ENCODE peak calls at places on chromosomes 1 and 21, in ten cellular contexts. One of them, this sample, is unnamed.

GRCh38 chr1:101960164-101960563 is 36.6 kb downstream of the OLFM3 start:
- DNase-seq in CD4-positive, alpha-beta T cell: no peak
- DNase-seq in body of pancreas: no peak
- DNase-seq in ovary: no peak
- DNase-seq in IMR-90: no peak
- DNase-seq in PC-9: no peak
- DNase-seq in cardiac fibroblast: no peak
- DNase-seq in AG09309: no peak
- DNase-seq in fibroblast of lung: no peak
- DNase-seq in GM10248: no peak
- DNase-seq in this sample: no peak

GRCh38 chr1:205950280-205950679 is 7.0 kb upstream of the SLC26A9 start:
- DNase-seq in body of pancreas: peak
- DNase-seq in fibroblast of lung: peak
- DNase-seq in PC-9: no peak
- DNase-seq in IMR-90: peak
- DNase-seq in cardiac fibroblast: peak
- DNase-seq in GM10248: no peak
- DNase-seq in AG09309: no peak
- DNase-seq in ovary: no peak
- DNase-seq in CD4-positive, alpha-beta T cell: no peak
- DNase-seq in this sample: no peak

GRCh38 chr21:35138665-35139381 is 89.7 kb upstream of the RUNX1 start:
- DNase-seq in CD4-positive, alpha-beta T cell: peak
- DNase-seq in cardiac fibroblast: peak
- DNase-seq in GM10248: peak
- DNase-seq in IMR-90: peak
- DNase-seq in AG09309: no peak
- DNase-seq in PC-9: peak
- DNase-seq in body of pancreas: no peak
- DNase-seq in ovary: no peak
- DNase-seq in fibroblast of lung: peak
- DNase-seq in this sample: no peak

GRCh38 chr1:71047635-71048607 is at the start of gene PTGER3:
- DNase-seq in AG09309: no peak
- DNase-seq in PC-9: no peak
- DNase-seq in cardiac fibroblast: no peak
- DNase-seq in fibroblast of lung: no peak
- DNase-seq in CD4-positive, alpha-beta T cell: peak
- DNase-seq in GM10248: peak
- DNase-seq in ovary: no peak
- DNase-seq in body of pancreas: peak
- DNase-seq in IMR-90: no peak
- DNase-seq in this sample: no peak

GRCh38 chr1:32816676-32817158 is 441 bp downstream of the YARS1 start:
- DNase-seq in cardiac fibroblast: peak
- DNase-seq in fibroblast of lung: peak
- DNase-seq in CD4-positive, alpha-beta T cell: no peak
- DNase-seq in ovary: no peak
- DNase-seq in PC-9: no peak
- DNase-seq in IMR-90: peak
- DNase-seq in GM10248: no peak
- DNase-seq in body of pancreas: no peak
- DNase-seq in AG09309: no peak
- DNase-seq in this sample: no peak

GRCh38 chr1:154329152-154329521 is 3.8 kb downstream of the ATP8B2 start:
- DNase-seq in GM10248: no peak
- DNase-seq in body of pancreas: no peak
- DNase-seq in cardiac fibroblast: no peak
- DNase-seq in PC-9: no peak
- DNase-seq in IMR-90: no peak
- DNase-seq in fibroblast of lung: peak
- DNase-seq in AG09309: no peak
- DNase-seq in CD4-positive, alpha-beta T cell: no peak
- DNase-seq in ovary: no peak
- DNase-seq in this sample: no peak

GRCh38 chr1:158043232-158043631 is 49.8 kb downstream of the KIRREL1 start:
- DNase-seq in GM10248: no peak
- DNase-seq in IMR-90: no peak
- DNase-seq in cardiac fibroblast: peak
- DNase-seq in body of pancreas: no peak
- DNase-seq in CD4-positive, alpha-beta T cell: no peak
- DNase-seq in AG09309: no peak
- DNase-seq in fibroblast of lung: no peak
- DNase-seq in PC-9: no peak
- DNase-seq in ovary: no peak
- DNase-seq in this sample: no peak

GRCh38 chr1:20107767-20108166 is 11.6 kb downstream of the PLA2G2D start:
- DNase-seq in PC-9: no peak
- DNase-seq in GM10248: no peak
- DNase-seq in body of pancreas: no peak
- DNase-seq in ovary: no peak
- DNase-seq in CD4-positive, alpha-beta T cell: no peak
- DNase-seq in fibroblast of lung: peak
- DNase-seq in AG09309: no peak
- DNase-seq in cardiac fibroblast: no peak
- DNase-seq in IMR-90: no peak
- DNase-seq in this sample: no peak

GRCh38 chr1:2528016-2528415 is 1.6 kb upstream of the PANK4 start:
- DNase-seq in PC-9: no peak
- DNase-seq in IMR-90: no peak
- DNase-seq in fibroblast of lung: no peak
- DNase-seq in GM10248: no peak
- DNase-seq in AG09309: no peak
- DNase-seq in body of pancreas: peak
- DNase-seq in cardiac fibroblast: no peak
- DNase-seq in ovary: no peak
- DNase-seq in CD4-positive, alpha-beta T cell: no peak
- DNase-seq in this sample: no peak

GRCh38 chr1:2526824-2527552 is 592 bp upstream of the PANK4 start:
- DNase-seq in GM10248: peak
- DNase-seq in cardiac fibroblast: peak
- DNase-seq in AG09309: no peak
- DNase-seq in fibroblast of lung: peak
- DNase-seq in PC-9: peak
- DNase-seq in body of pancreas: no peak
- DNase-seq in IMR-90: peak
- DNase-seq in CD4-positive, alpha-beta T cell: peak
- DNase-seq in ovary: no peak
- DNase-seq in this sample: no peak

GRCh38 chr1:2527553-2527860 is 1.1 kb upstream of the PANK4 start:
- DNase-seq in AG09309: no peak
- DNase-seq in body of pancreas: no peak
- DNase-seq in PC-9: no peak
- DNase-seq in CD4-positive, alpha-beta T cell: no peak
- DNase-seq in cardiac fibroblast: no peak
- DNase-seq in GM10248: no peak
- DNase-seq in ovary: no peak
- DNase-seq in fibroblast of lung: no peak
- DNase-seq in IMR-90: no peak
- DNase-seq in this sample: no peak

GRCh38 chr1:2525524-2525895 is 886 bp downstream of the PANK4 start:
- DNase-seq in IMR-90: no peak
- DNase-seq in GM10248: no peak
- DNase-seq in CD4-positive, alpha-beta T cell: no peak
- DNase-seq in AG09309: no peak
- DNase-seq in ovary: no peak
- DNase-seq in body of pancreas: no peak
- DNase-seq in fibroblast of lung: no peak
- DNase-seq in PC-9: no peak
- DNase-seq in cardiac fibroblast: no peak
- DNase-seq in this sample: no peak

DNA sequence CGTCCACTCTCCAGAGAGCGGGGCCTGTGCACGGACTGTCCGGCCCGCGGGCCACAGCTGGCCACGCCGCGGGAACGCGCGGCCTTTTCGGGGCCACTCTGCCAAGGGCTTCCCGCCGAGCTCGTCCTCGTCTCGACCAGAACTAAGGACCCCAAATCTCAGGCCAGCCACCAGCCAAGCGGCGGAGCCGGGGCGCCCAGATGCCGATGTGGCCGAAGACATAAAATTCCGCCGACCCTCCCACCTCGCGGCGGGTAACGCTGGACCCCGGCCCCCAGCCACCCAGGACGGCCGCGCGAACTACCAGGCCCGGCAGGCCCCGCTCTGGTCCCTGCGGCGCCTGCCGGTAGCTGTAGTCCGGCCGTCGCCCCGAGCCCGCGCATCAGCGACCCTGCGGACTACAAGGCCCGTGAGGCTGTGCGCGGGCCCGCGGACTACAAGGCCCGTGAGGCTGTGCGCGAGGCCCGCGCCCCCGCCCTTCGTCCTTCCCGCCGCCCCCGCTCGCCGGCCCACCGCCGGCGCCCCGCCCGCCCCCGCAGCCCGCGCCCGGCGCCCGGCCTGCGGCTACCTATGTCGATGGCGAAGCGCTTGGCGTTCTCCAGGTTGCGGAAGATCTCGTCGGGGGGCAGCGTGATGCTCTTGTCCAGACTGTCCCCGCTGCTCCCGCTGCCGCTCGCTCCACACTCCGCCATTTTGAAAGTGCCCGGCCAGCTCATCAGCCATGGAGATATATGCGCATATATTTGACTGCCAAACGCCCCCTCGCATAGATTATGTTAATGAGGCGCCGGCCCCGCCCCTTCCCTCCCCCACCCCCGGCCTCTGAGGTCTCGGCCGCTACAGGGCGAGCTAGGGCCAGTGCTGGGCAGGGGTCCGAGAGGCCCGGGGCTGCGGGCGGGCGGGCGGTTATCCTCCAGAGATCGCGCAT is at the start of gene PANK4:
- DNase-seq in IMR-90: peak
- DNase-seq in cardiac fibroblast: peak
- DNase-seq in CD4-positive, alpha-beta T cell: peak
- DNase-seq in GM10248: peak
- DNase-seq in body of pancreas: peak
- DNase-seq in fibroblast of lung: peak
- DNase-seq in PC-9: peak
- DNase-seq in AG09309: peak
- DNase-seq in ovary: peak
- DNase-seq in this sample: peak
- TF ChIP-seq CTCF in IMR-90: no peak
- TF ChIP-seq CTCF in cardiac fibroblast: no peak
- TF ChIP-seq CTCF in CD4-positive, alpha-beta T cell: no peak
- TF ChIP-seq CTCF in GM10248: no peak
- TF ChIP-seq CTCF in body of pancreas: no peak
- TF ChIP-seq CTCF in fibroblast of lung: no peak
- TF ChIP-seq CTCF in PC-9: no peak
- TF ChIP-seq CTCF in AG09309: no peak
- TF ChIP-seq CTCF in ovary: no peak
- TF ChIP-seq CTCF in this sample: no peak

DNA sequence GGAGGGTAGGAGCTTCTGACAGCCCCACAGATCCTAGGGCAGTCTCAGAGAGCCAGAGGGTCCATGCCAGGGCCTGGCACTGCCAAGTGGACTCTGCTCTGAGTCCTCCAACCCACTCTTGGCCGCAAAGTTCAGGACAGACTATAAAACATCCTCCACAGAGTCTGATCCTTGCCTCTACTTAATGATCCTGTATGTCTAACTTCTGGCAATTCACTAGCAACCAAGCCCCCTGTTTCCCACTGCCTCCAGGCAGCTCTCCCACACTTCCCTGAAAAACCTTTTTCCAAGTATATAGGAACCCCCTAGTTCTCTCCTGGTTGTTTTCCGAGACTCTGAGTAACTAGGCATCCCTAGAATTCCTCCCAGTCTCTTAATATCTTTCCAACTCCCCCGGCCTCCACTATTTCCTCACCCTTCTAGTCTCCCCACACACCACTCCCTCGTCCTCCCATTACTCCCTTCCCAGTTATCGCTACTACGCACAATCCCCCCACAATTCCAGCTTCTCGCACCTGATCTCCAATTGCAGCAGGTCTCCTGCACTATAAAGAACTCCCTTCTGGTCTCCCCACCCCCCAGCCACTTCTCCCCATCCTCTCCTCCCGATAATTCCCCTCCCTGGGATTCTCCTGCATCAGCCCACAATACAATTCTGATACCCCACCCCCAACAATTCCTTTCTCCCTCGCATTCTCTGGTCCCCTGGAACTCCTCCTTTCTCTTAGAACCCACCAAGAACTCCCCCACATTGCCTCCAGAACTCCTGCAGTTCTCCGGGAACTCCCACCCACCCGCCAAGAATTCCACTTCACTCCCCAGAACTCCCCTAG is 574 bp downstream of the IGSF9 start:
- DNase-seq in PC-9: no peak
- DNase-seq in fibroblast of lung: no peak
- DNase-seq in body of pancreas: no peak
- DNase-seq in IMR-90: no peak
- DNase-seq in GM10248: no peak
- DNase-seq in cardiac fibroblast: no peak
- DNase-seq in AG09309: no peak
- DNase-seq in ovary: no peak
- DNase-seq in CD4-positive, alpha-beta T cell: no peak
- DNase-seq in this sample: no peak
- TF ChIP-seq CTCF in PC-9: no peak
- TF ChIP-seq CTCF in fibroblast of lung: no peak
- TF ChIP-seq CTCF in body of pancreas: no peak
- TF ChIP-seq CTCF in IMR-90: no peak
- TF ChIP-seq CTCF in GM10248: no peak
- TF ChIP-seq CTCF in cardiac fibroblast: no peak
- TF ChIP-seq CTCF in AG09309: no peak
- TF ChIP-seq CTCF in ovary: no peak
- TF ChIP-seq CTCF in CD4-positive, alpha-beta T cell: no peak
- TF ChIP-seq CTCF in this sample: no peak

GRCh38 chr1:119380304-119380703 is 11.7 kb downstream of the HAO2 start:
- DNase-seq in IMR-90: no peak
- DNase-seq in GM10248: no peak
- DNase-seq in CD4-positive, alpha-beta T cell: no peak
- DNase-seq in cardiac fibroblast: no peak
- DNase-seq in ovary: no peak
- DNase-seq in PC-9: no peak
- DNase-seq in body of pancreas: no peak
- DNase-seq in fibroblast of lung: no peak
- DNase-seq in AG09309: no peak
- DNase-seq in this sample: no peak

GRCh38 chr1:119385650-119386049 is 17.1 kb downstream of the HAO2 start:
- DNase-seq in cardiac fibroblast: no peak
- DNase-seq in CD4-positive, alpha-beta T cell: no peak
- DNase-seq in AG09309: no peak
- DNase-seq in fibroblast of lung: no peak
- DNase-seq in PC-9: no peak
- DNase-seq in body of pancreas: no peak
- DNase-seq in ovary: no peak
- DNase-seq in IMR-90: no peak
- DNase-seq in GM10248: no peak
- DNase-seq in this sample: no peak

GRCh38 chr1:119379117-119379516 is 10.5 kb downstream of the HAO2 start:
- DNase-seq in cardiac fibroblast: no peak
- DNase-seq in CD4-positive, alpha-beta T cell: no peak
- DNase-seq in PC-9: no peak
- DNase-seq in fibroblast of lung: no peak
- DNase-seq in IMR-90: no peak
- DNase-seq in ovary: no peak
- DNase-seq in AG09309: no peak
- DNase-seq in GM10248: no peak
- DNase-seq in body of pancreas: no peak
- DNase-seq in this sample: no peak

GRCh38 chr1:119384591-119384990 is 16.0 kb downstream of the HAO2 start:
- DNase-seq in PC-9: no peak
- DNase-seq in ovary: no peak
- DNase-seq in fibroblast of lung: no peak
- DNase-seq in cardiac fibroblast: no peak
- DNase-seq in AG09309: no peak
- DNase-seq in body of pancreas: no peak
- DNase-seq in IMR-90: no peak
- DNase-seq in CD4-positive, alpha-beta T cell: no peak
- DNase-seq in GM10248: no peak
- DNase-seq in this sample: no peak

GRCh38 chr1:119380983-119381662 is 12.5 kb downstream of the HAO2 start:
- DNase-seq in body of pancreas: no peak
- DNase-seq in cardiac fibroblast: no peak
- DNase-seq in IMR-90: no peak
- DNase-seq in AG09309: no peak
- DNase-seq in CD4-positive, alpha-beta T cell: no peak
- DNase-seq in PC-9: no peak
- DNase-seq in fibroblast of lung: no peak
- DNase-seq in GM10248: no peak
- DNase-seq in ovary: no peak
- DNase-seq in this sample: no peak
- TF ChIP-seq CTCF in body of pancreas: no peak
- TF ChIP-seq CTCF in cardiac fibroblast: no peak
- TF ChIP-seq CTCF in IMR-90: no peak
- TF ChIP-seq CTCF in AG09309: no peak
- TF ChIP-seq CTCF in CD4-positive, alpha-beta T cell: no peak
- TF ChIP-seq CTCF in PC-9: no peak
- TF ChIP-seq CTCF in fibroblast of lung: no peak
- TF ChIP-seq CTCF in GM10248: no peak
- TF ChIP-seq CTCF in ovary: no peak
- TF ChIP-seq CTCF in this sample: no peak

DNA sequence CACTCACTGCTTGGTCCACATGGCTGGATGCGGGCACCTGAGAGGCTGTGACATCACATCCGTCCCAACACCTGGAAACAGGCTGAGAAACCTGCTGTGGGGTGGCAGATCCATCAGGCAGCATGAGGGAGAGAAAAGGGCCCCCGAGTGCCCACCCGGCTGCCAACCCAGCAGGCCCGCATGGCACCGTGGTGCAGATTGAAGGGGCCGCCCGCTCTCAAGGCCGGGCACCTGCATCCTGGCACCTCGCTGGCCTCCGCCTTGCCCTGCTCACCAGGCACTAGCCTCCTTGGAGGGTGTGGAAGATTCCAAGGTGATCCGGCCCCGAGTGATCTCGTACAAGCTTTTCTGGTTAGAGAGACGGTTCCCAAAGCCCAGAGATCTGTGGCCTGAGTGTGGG is 110.5 kb downstream of the PRDM16 start:
- DNase-seq in CD4-positive, alpha-beta T cell: no peak
- DNase-seq in ovary: no peak
- DNase-seq in body of pancreas: no peak
- DNase-seq in IMR-90: no peak
- DNase-seq in cardiac fibroblast: no peak
- DNase-seq in fibroblast of lung: no peak
- DNase-seq in GM10248: no peak
- DNase-seq in AG09309: no peak
- DNase-seq in PC-9: no peak
- DNase-seq in this sample: no peak
- TF ChIP-seq CTCF in CD4-positive, alpha-beta T cell: no peak
- TF ChIP-seq CTCF in ovary: no peak
- TF ChIP-seq CTCF in body of pancreas: no peak
- TF ChIP-seq CTCF in IMR-90: no peak
- TF ChIP-seq CTCF in cardiac fibroblast: no peak
- TF ChIP-seq CTCF in fibroblast of lung: no peak
- TF ChIP-seq CTCF in GM10248: no peak
- TF ChIP-seq CTCF in AG09309: no peak
- TF ChIP-seq CTCF in PC-9: no peak
- TF ChIP-seq CTCF in this sample: no peak

This sample was measured in esophagus squamous epithelium.